ENCODE peak calls at places on chromosomes 11 and 22, in nine cellular contexts. C, S, A, Y, P, J, N, Q and V are unnamed samples.

GRCh38 chr11:1747753-1748466 is 2.5 kb downstream of the IFITM10 start:
- DNase-seq in C (no peak), S (peak; percentile 80), A (no peak), Y (no peak), P (no peak), J (no peak), N (no peak), Q (no peak), V (peak; percentile 85)

GRCh38 chr11:44681698-44682097 is 45.1 kb upstream of the TSPAN18 start:
- DNase-seq in C (no peak), S (no peak), A (no peak), Y (no peak), P (no peak), J (no peak), N (no peak), Q (no peak), V (no peak)

GRCh38 chr11:1749020-1749758 is 1.2 kb downstream of the IFITM10 start:
- DNase-seq in C (no peak), S (peak; percentile 81), A (no peak), Y (peak; percentile 52), P (no peak), J (no peak), N (no peak), Q (no peak), V (peak; percentile 21)

GRCh38 chr11:37905707-37906417 is 1307.8 kb upstream of the RAG2 start:
- DNase-seq in C (no peak), S (no peak), A (no peak), Y (peak; percentile 1), P (no peak), J (no peak), N (no peak), Q (no peak), V (no peak)

GRCh38 chr11:126698576-126698975 is 302.0 kb downstream of the KIRREL3 start:
- DNase-seq in C (no peak), S (no peak), A (no peak), Y (no peak), P (no peak), J (no peak), N (no peak), Q (no peak), V (no peak)

GRCh38 chr11:16148301-16148787 is 208.0 kb downstream of the SOX6 start:
- DNase-seq in C (no peak), S (no peak), A (no peak), Y (no peak), P (no peak), J (no peak), N (no peak), Q (no peak), V (no peak)

GRCh38 chr11:45650166-45651095 is 15.0 kb downstream of the CHST1 start:
- DNase-seq in C (no peak), S (peak; percentile 55), A (no peak), Y (no peak), P (no peak), J (no peak), N (no peak), Q (no peak), V (peak; percentile 79)

GRCh38 chr22:48885271-48885918 is 942.3 kb downstream of the BRD1 start:
- DNase-seq in C (no peak), S (peak; percentile 47), A (no peak), Y (no peak), P (no peak), J (no peak), N (no peak), Q (no peak), V (no peak)

DNA sequence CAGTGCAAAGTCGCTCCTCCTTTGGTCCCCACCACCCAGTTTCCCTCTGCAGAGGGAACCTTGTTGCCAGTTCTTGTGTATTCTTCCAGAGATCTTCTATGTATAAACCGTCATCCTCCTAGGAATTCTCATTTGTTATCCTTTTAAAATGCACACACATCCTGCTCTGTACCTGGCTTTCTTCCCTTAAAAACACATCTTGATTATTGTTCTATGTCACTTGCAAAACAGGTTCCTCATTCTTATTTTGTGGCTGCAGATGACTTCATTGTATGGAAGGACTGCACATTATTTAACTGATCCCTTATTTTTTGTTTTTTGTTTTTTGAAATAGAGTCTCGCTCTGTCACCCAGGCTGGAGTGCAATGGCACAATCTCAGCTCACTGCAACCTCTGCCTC is 26.6 kb upstream of the SYT7 start:
- DNase-seq in C (no peak), S (no peak), A (no peak), Y (no peak), P (no peak), J (no peak), N (no peak), Q (no peak), V (no peak)
- TF ChIP-seq POLR2AphosphoS5 in C (no peak), S (no peak), A (no peak), Y (no peak), P (no peak), J (no peak), N (no peak), Q (no peak), V (no peak)

GRCh38 chr11:74936087-74936486 is 12.8 kb downstream of the XRRA1 start:
- DNase-seq in C (no peak), S (no peak), A (no peak), Y (no peak), P (no peak), J (no peak), N (no peak), Q (no peak), V (no peak)

GRCh38 chr11:74937696-74938475 is 11.0 kb downstream of the XRRA1 start:
- DNase-seq in C (no peak), S (no peak), A (no peak), Y (no peak), P (no peak), J (no peak), N (no peak), Q (no peak), V (no peak)

GRCh38 chr11:74942073-74942750 is 6.7 kb downstream of the XRRA1 start:
- DNase-seq in C (no peak), S (no peak), A (no peak), Y (no peak), P (no peak), J (no peak), N (no peak), Q (no peak), V (no peak)

GRCh38 chr11:74936976-74937375 is 11.9 kb downstream of the XRRA1 start:
- DNase-seq in C (no peak), S (no peak), A (no peak), Y (no peak), P (no peak), J (no peak), N (no peak), Q (no peak), V (no peak)

DNA sequence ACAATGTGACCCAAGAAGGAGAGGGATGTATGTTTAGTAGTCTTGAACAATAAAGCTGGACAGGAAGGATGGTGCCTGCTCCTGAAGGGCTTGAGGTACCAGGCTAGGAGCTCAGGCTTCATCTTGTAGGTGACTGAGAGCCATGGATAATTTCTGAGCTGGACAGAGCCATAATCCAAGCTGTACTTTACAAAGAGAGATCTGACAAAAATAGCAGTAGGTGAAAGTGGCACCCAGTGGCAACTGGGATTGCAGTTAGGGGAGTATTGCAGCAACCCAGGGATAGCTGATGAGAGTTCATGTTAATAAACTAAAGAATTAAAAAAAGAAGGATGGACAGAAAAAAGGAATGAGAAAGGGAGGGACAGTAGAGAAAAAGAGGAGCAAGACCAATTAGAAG is 7.4 kb downstream of the XRRA1 start:
- DNase-seq in C (no peak), S (no peak), A (no peak), Y (no peak), P (no peak), J (no peak), N (no peak), Q (no peak), V (no peak)
- H3K4me3 ChIP-seq in C (no peak overlapping the region), S (no peak overlapping the region), A (no peak overlapping the region), Y (no peak overlapping the region), P (no peak overlapping the region), J (no peak overlapping the region), N (no peak overlapping the region), Q (no peak overlapping the region), V (no peak overlapping the region)

DNA sequence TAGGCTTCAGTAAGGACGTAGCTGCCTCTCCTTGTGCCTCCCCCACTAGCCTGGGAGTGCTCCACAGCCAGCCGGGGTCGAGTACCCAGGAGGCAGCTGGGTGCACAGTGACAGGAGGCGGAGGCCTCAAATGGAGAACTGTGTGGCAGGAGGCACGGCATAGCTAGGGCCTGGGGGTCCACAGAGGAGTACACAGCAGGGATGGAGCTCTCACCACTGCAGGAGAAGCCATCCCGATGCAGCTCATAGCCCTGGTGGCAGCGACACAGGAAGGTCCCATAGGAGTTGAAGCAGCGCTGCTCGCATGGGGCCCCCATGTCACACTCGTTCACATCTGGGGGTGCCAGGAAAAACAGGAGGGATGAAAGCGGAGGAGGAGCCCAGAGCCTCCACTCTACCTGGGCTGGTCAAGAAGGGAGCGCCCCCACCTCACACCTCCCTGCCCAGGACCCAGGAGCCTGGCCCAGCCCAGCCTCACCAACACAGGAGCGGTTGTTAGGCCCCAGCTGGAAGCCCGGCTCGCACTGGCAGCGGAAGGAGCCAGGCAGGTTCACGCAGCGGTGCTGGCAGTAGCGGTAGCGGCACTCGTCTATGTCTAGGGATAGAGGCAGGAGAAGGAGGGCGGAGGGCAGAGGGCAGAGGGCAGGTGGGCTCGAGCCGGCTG is 2.8 kb downstream of the EFEMP2 start:
- DNase-seq in C (no peak), S (peak; percentile 69), A (no peak), Y (no peak), P (no peak), J (no peak), N (no peak), Q (no peak), V (no peak)
- TF ChIP-seq POLR2AphosphoS5 in C (no peak), S (peak; percentile 53), A (no peak), Y (no peak), P (peak; percentile 24), J (no peak), N (no peak), Q (peak; percentile 7), V (no peak)

GRCh38 chr11:114058026-114058706 is 1.3 kb upstream of the ZBTB16 start:
- DNase-seq in C (no peak), S (no peak), A (no peak), Y (peak; percentile 61), P (no peak), J (no peak), N (no peak), Q (no peak), V (peak; percentile 82)

GRCh38 chr11:114059984-114060401 is 482 bp downstream of the ZBTB16 start:
- DNase-seq in C (peak; percentile 55), S (no peak), A (peak; percentile 27), Y (peak; percentile 53), P (peak; percentile 70), J (no peak), N (no peak), Q (no peak), V (no peak)

GRCh38 chr11:114060402-114061052 is 1.0 kb downstream of the ZBTB16 start:
- DNase-seq in C (peak; percentile 45), S (peak; percentile 91), A (no peak), Y (peak; percentile 51), P (peak; percentile 44), J (no peak), N (no peak), Q (no peak), V (no peak)

GRCh38 chr11:114058871-114059277 is 637 bp upstream of the ZBTB16 start:
- DNase-seq in C (peak; percentile 47), S (no peak), A (no peak), Y (peak; percentile 57), P (no peak), J (no peak), N (no peak), Q (no peak), V (peak; percentile 48)

DNA sequence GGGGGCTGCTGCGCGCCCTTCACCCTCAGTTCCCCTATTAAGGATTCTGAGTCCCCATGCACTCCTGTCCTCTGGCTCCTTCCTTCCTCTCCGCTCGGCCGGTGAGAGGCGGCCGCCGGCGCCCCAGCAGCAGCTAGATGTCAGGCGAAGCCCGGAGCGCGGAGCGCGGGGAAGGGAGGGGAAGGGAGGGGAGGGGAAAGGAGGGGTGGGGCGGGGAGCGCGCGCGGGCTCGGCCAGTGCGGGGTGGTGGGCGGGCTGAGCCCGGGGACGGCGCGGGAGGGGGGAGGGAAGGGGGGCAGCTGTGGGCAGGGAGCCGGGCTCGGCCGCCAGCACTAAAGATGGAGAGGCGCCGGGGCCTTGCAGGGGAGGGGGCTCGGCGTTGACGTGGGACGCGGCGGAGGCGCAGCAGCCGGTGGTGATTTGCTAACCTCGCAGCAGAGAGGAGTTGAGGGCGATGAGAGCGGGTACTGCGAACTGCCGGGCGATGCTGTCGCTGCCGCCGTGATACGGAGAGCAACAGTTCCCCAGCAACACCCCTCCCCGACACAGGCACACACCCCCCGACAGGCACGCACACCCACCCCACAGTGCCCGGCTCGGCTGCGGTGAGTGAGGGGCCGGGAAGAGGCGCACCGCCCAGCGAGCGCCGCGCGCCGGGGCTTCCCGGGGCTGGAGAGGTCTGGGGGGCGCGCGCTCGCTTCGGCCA is at the start of gene ZBTB16:
- DNase-seq in C (peak; percentile 86), S (peak; percentile 95), A (no peak), Y (peak; percentile 92), P (peak; percentile 89), J (no peak), N (peak; percentile 81), Q (no peak), V (peak; percentile 95)
- H3K4me3 ChIP-seq in C (peak within 1 kb of the TSS; percentile 96), S (peak within 1 kb of the TSS; percentile 77), A (no peak within 1 kb of the TSS), Y (peak within 1 kb of the TSS; percentile 80), P (peak within 1 kb of the TSS; percentile 73), J (peak within 1 kb of the TSS; percentile 79), N (peak within 1 kb of the TSS; percentile 94), Q (no peak within 1 kb of the TSS), V (peak within 1 kb of the TSS; percentile 92)